ENCODE peak calls at places on chromosomes 12 and 14, in eight cellular contexts. One of them, this sample, is unnamed.
A peak's percentile ranks its signal among the peaks of the same experiment; 100 is the strongest.

GRCh38 chr12:49932023-49932422 is 18.5 kb upstream of the AQP2 start:
- DNase-seq in hepatic stellate cell: no peak
- DNase-seq in AG04449: no peak
- DNase-seq in NCI-H187: no peak
- DNase-seq in Karpas-422: no peak
- DNase-seq in CD4-positive, alpha-beta T cell: no peak
- DNase-seq in Caki2: no peak
- DNase-seq in renal cortical epithelial cell: no peak
- DNase-seq in this sample: no peak

GRCh38 chr14:84750284-84750683 is 779.7 kb upstream of the FLRT2 start:
- DNase-seq in hepatic stellate cell: no peak
- DNase-seq in AG04449: no peak
- DNase-seq in NCI-H187: no peak
- DNase-seq in Karpas-422: no peak
- DNase-seq in CD4-positive, alpha-beta T cell: no peak
- DNase-seq in Caki2: no peak
- DNase-seq in renal cortical epithelial cell: no peak
- DNase-seq in this sample: no peak

GRCh38 chr14:52706724-52707706 is at the start of gene PSMC6:
- DNase-seq in hepatic stellate cell: peak; percentile 91
- DNase-seq in AG04449: no peak
- DNase-seq in NCI-H187: peak; percentile 96
- DNase-seq in Karpas-422: peak; percentile 99
- DNase-seq in CD4-positive, alpha-beta T cell: peak; percentile 97
- DNase-seq in Caki2: peak; percentile 84
- DNase-seq in renal cortical epithelial cell: peak; percentile 76
- DNase-seq in this sample: peak; percentile 87

GRCh38 chr12:50686976-50687375 is 76.9 kb upstream of the ATF1 start:
- DNase-seq in hepatic stellate cell: no peak
- DNase-seq in AG04449: no peak
- DNase-seq in NCI-H187: no peak
- DNase-seq in Karpas-422: no peak
- DNase-seq in CD4-positive, alpha-beta T cell: no peak
- DNase-seq in Caki2: no peak
- DNase-seq in renal cortical epithelial cell: no peak
- DNase-seq in this sample: no peak

GRCh38 chr12:49345840-49346658 is 639 bp upstream of the DNAJC22 start:
- DNase-seq in hepatic stellate cell: no peak
- DNase-seq in AG04449: no peak
- DNase-seq in NCI-H187: no peak
- DNase-seq in Karpas-422: no peak
- DNase-seq in CD4-positive, alpha-beta T cell: no peak
- DNase-seq in Caki2: no peak
- DNase-seq in renal cortical epithelial cell: no peak
- DNase-seq in this sample: no peak

GRCh38 chr12:99427104-99427503 is 220.4 kb upstream of the GARIN6 start:
- DNase-seq in hepatic stellate cell: no peak
- DNase-seq in AG04449: no peak
- DNase-seq in NCI-H187: no peak
- DNase-seq in Karpas-422: peak; percentile 84
- DNase-seq in CD4-positive, alpha-beta T cell: no peak
- DNase-seq in Caki2: peak; percentile 77
- DNase-seq in renal cortical epithelial cell: peak; percentile 89
- DNase-seq in this sample: no peak

GRCh38 chr14:92783813-92784431 is 10.2 kb upstream of the GOLGA5 start:
- DNase-seq in hepatic stellate cell: peak; percentile 25
- DNase-seq in AG04449: no peak
- DNase-seq in NCI-H187: peak; percentile 25
- DNase-seq in Karpas-422: peak; percentile 83
- DNase-seq in CD4-positive, alpha-beta T cell: no peak
- DNase-seq in Caki2: peak; percentile 57
- DNase-seq in renal cortical epithelial cell: peak; percentile 79
- DNase-seq in this sample: peak; percentile 60

GRCh38 chr12:133233993-133234564 is 1.6 kb downstream of the ANHX start:
- DNase-seq in hepatic stellate cell: no peak
- DNase-seq in AG04449: no peak
- DNase-seq in NCI-H187: no peak
- DNase-seq in Karpas-422: peak; percentile 33
- DNase-seq in CD4-positive, alpha-beta T cell: no peak
- DNase-seq in Caki2: no peak
- DNase-seq in renal cortical epithelial cell: no peak
- DNase-seq in this sample: no peak

GRCh38 chr12:24381790-24382189 is 432.3 kb upstream of the SOX5 start:
- DNase-seq in hepatic stellate cell: no peak
- DNase-seq in AG04449: no peak
- DNase-seq in NCI-H187: no peak
- DNase-seq in Karpas-422: no peak
- DNase-seq in CD4-positive, alpha-beta T cell: no peak
- DNase-seq in Caki2: no peak
- DNase-seq in renal cortical epithelial cell: no peak
- DNase-seq in this sample: no peak

GRCh38 chr12:116647802-116648201 is 88.6 kb downstream of the MAP1LC3B2 start:
- DNase-seq in hepatic stellate cell: no peak
- DNase-seq in AG04449: no peak
- DNase-seq in NCI-H187: no peak
- DNase-seq in Karpas-422: no peak
- DNase-seq in CD4-positive, alpha-beta T cell: no peak
- DNase-seq in Caki2: no peak
- DNase-seq in renal cortical epithelial cell: no peak
- DNase-seq in this sample: no peak

GRCh38 chr14:37399517-37399916 is 195.5 kb downstream of the FOXA1 start:
- DNase-seq in hepatic stellate cell: no peak
- DNase-seq in AG04449: no peak
- DNase-seq in NCI-H187: no peak
- DNase-seq in Karpas-422: no peak
- DNase-seq in CD4-positive, alpha-beta T cell: no peak
- DNase-seq in Caki2: no peak
- DNase-seq in renal cortical epithelial cell: no peak
- DNase-seq in this sample: no peak

GRCh38 chr12:57195655-57196371 is 20.8 kb upstream of the NXPH4 start:
- DNase-seq in hepatic stellate cell: no peak
- DNase-seq in AG04449: no peak
- DNase-seq in NCI-H187: no peak
- DNase-seq in Karpas-422: no peak
- DNase-seq in CD4-positive, alpha-beta T cell: no peak
- DNase-seq in Caki2: no peak
- DNase-seq in renal cortical epithelial cell: no peak
- DNase-seq in this sample: no peak

GRCh38 chr12:46763230-46763629 is 62.6 kb downstream of the SLC38A4 start:
- DNase-seq in hepatic stellate cell: no peak
- DNase-seq in AG04449: no peak
- DNase-seq in NCI-H187: no peak
- DNase-seq in Karpas-422: no peak
- DNase-seq in CD4-positive, alpha-beta T cell: no peak
- DNase-seq in Caki2: no peak
- DNase-seq in renal cortical epithelial cell: no peak
- DNase-seq in this sample: no peak

GRCh38 chr14:55766071-55766470 is 186.1 kb downstream of the KTN1 start:
- DNase-seq in hepatic stellate cell: no peak
- DNase-seq in AG04449: no peak
- DNase-seq in NCI-H187: no peak
- DNase-seq in Karpas-422: no peak
- DNase-seq in CD4-positive, alpha-beta T cell: no peak
- DNase-seq in Caki2: no peak
- DNase-seq in renal cortical epithelial cell: no peak
- DNase-seq in this sample: no peak

GRCh38 chr14:90300649-90301048 is 31.1 kb downstream of the NRDE2 start:
- DNase-seq in hepatic stellate cell: no peak
- DNase-seq in AG04449: no peak
- DNase-seq in NCI-H187: no peak
- DNase-seq in Karpas-422: peak; percentile 58
- DNase-seq in CD4-positive, alpha-beta T cell: no peak
- DNase-seq in Caki2: no peak
- DNase-seq in renal cortical epithelial cell: no peak
- DNase-seq in this sample: no peak

GRCh38 chr12:52649066-52649465 is 2.9 kb downstream of the KRT2 start:
- DNase-seq in hepatic stellate cell: no peak
- DNase-seq in AG04449: no peak
- DNase-seq in NCI-H187: no peak
- DNase-seq in Karpas-422: no peak
- DNase-seq in CD4-positive, alpha-beta T cell: no peak
- DNase-seq in Caki2: no peak
- DNase-seq in renal cortical epithelial cell: no peak
- DNase-seq in this sample: no peak

GRCh38 chr14:60242420-60242819 is 6.6 kb upstream of the PPM1A start:
- DNase-seq in hepatic stellate cell: no peak
- DNase-seq in AG04449: no peak
- DNase-seq in NCI-H187: no peak
- DNase-seq in Karpas-422: peak; percentile 45
- DNase-seq in CD4-positive, alpha-beta T cell: no peak
- DNase-seq in Caki2: no peak
- DNase-seq in renal cortical epithelial cell: no peak
- DNase-seq in this sample: no peak